ENCODE peak calls at places on chromosomes 2 and 18, in five cellular contexts. G is prostate gland, P is spleen, A is sigmoid colon, E is upper lobe of left lung. L is an unnamed sample.

GRCh38 chr2:179410552-179411356 is 146.1 kb upstream of the SESTD1 start:
- DNase-seq in P (no peak), G (peak), E (no peak), A (peak), L (peak)

GRCh38 chr2:242075163-242075562 is 205.6 kb downstream of the RTP5 start:
- DNase-seq in E (no peak), P (no peak), G (no peak), A (no peak), L (peak)

GRCh38 chr2:141534671-141535359 is 596.0 kb downstream of the LRP1B start:
- DNase-seq in P (no peak), E (no peak), A (no peak), G (no peak), L (no peak)

GRCh38 chr18:22391571-22392359 is 25.9 kb downstream of the CTAGE1 start:
- DNase-seq in P (no peak), G (no peak), A (no peak), E (no peak), L (no peak)

GRCh38 chr18:25349926-25350560 is 1.9 kb downstream of the ZNF521 start:
- DNase-seq in P (peak), G (no peak), E (peak), A (peak), L (peak)

GRCh38 chr2:15913146-15913545 is 27.2 kb upstream of the MYCN start:
- DNase-seq in A (no peak), E (no peak), P (no peak), G (no peak), L (no peak)

GRCh38 chr2:132877923-132878322 is 207.9 kb upstream of the LYPD1 start:
- DNase-seq in E (no peak), G (no peak), A (no peak), P (no peak), L (no peak)

GRCh38 chr2:222751238-222751637 is 79.8 kb downstream of the MOGAT1 start:
- DNase-seq in A (no peak), G (no peak), P (no peak), E (no peak), L (no peak)

GRCh38 chr2:229686122-229686919 is 28.0 kb downstream of the DNER start:
- DNase-seq in P (no peak), E (peak), G (no peak), A (no peak), L (no peak)

GRCh38 chr2:64608867-64609228 is 44.9 kb downstream of the SERTAD2 start:
- DNase-seq in E (no peak), G (no peak), P (no peak), A (peak), L (no peak)

GRCh38 chr2:148914463-148914862 is 39.4 kb downstream of the KIF5C start:
- DNase-seq in A (no peak), P (no peak), E (no peak), G (no peak), L (no peak)

GRCh38 chr2:231487197-231487596 is 22.9 kb upstream of the NCL start:
- DNase-seq in G (no peak), P (no peak), A (peak), E (no peak), L (no peak)

GRCh38 chr2:96556441-96557330 is 20.1 kb downstream of the ARID5A start:
- DNase-seq in E (no peak), P (no peak), G (no peak), A (no peak), L (no peak)

GRCh38 chr18:12886498-12887126 is 2.6 kb upstream of the PTPN2 start:
- DNase-seq in E (no peak), P (no peak), A (no peak), G (no peak), L (no peak)

GRCh38 chr2:203802277-203803045 is 65.1 kb upstream of the CTLA4 start:
- DNase-seq in E (no peak), A (no peak), G (no peak), P (no peak), L (no peak)

GRCh38 chr2:205775091-205775876 is 93.0 kb downstream of the NRP2 start:
- DNase-seq in P (no peak), E (no peak), G (peak), A (no peak), L (peak)

GRCh38 chr2:60962534-60962933 is 55.0 kb upstream of the PEX13 start:
- DNase-seq in P (no peak), E (no peak), A (no peak), G (no peak), L (no peak)

GRCh38 chr2:207828361-207829057 is 58.8 kb upstream of the FZD5 start:
- DNase-seq in P (no peak), A (no peak), E (no peak), G (no peak), L (no peak)

GRCh38 chr2:114170070-114170469 is 272.4 kb upstream of the DPP10 start:
- DNase-seq in A (no peak), G (no peak), P (no peak), E (no peak), L (no peak)

GRCh38 chr2:76953733-76954347 is 568.3 kb downstream of the LRRTM4 start:
- DNase-seq in A (no peak), E (no peak), G (peak), P (no peak), L (no peak)

GRCh38 chr2:73827018-73827417 is 1.7 kb upstream of the STAMBP start:
- DNase-seq in G (peak), P (no peak), A (no peak), E (no peak), L (no peak)

GRCh38 chr2:160353166-160353565 is 140.4 kb downstream of the RBMS1 start:
- DNase-seq in P (no peak), E (no peak), A (no peak), G (no peak), L (no peak)

GRCh38 chr2:167842047-167842446 is 405.3 kb downstream of the STK39 start:
- DNase-seq in E (no peak), P (no peak), A (no peak), G (no peak), L (no peak)

GRCh38 chr2:195500878-195501277 is 156.1 kb upstream of the SLC39A10 start:
- DNase-seq in E (no peak), A (no peak), G (no peak), P (no peak), L (no peak)

GRCh38 chr2:122451040-122451439 is 695.6 kb downstream of the TSN start:
- DNase-seq in G (no peak), A (no peak), P (no peak), E (no peak), L (no peak)

GRCh38 chr18:34330308-34330707 is 105.6 kb upstream of the NOL4 start:
- DNase-seq in G (no peak), A (no peak), P (no peak), E (no peak), L (no peak)

GRCh38 chr2:12716250-12717190 is at the start of gene TRIB2:
- DNase-seq in P (peak), G (peak), A (peak), E (peak), L (peak)
- TF ChIP-seq POLR2AphosphoS5 in P (peak), G (peak), A (peak), E (no peak), L (peak)

GRCh38 chr2:227471924-227472264 is at the start of gene AGFG1:
- DNase-seq in E (peak), A (peak), G (peak), P (peak), L (peak)
- TF ChIP-seq POLR2A in E (peak), A (no peak), G (peak), P (no peak), L (no peak)

GRCh38 chr2:191845876-191846786 is 757 bp downstream of the CAVIN2 start:
- DNase-seq in E (peak), A (peak), P (peak), G (no peak), L (no peak)
- H3K4me3 ChIP-seq in E (peak), A (peak), P (peak), G (peak), L (peak)

DNA sequence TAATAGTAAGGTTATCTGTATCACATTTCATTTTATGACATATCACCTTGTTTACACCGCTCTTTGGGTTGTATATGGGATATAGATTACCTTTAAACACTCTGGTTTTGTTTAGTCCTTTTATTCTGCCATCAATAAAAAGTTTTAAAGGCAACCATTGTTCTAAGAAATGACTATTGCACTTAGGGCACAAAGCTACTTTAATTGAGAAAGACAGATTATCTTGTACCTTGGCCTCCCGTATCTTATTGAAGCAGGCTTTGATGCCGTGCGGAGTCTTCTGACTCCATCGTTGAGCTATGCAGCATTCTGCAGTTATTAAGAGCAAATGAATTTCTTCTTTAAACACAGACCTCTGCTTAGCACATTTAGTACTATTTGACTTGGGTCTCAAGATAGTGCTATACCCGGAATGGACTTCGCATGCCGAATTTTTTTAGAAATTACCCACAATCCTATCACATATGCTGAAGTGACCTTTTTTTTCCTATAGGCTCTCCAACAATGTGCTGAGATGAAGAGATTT is 16.7 kb downstream of the PKDCC start:
- DNase-seq in P (no peak), A (no peak), G (no peak), E (no peak), L (no peak)
- TF ChIP-seq POLR2AphosphoS5 in P (no peak), A (peak), G (peak), E (peak), L (no peak)